ENCODE peak calls at places on chromosomes 13 and 19, in six cellular contexts. One of them, this sample, is unnamed.
A peak's percentile ranks its signal among the peaks of the same experiment; 100 is the strongest.

GRCh38 chr19:21603431-21604153 is 98.2 kb downstream of the ZNF429 start:
- DNase-seq in frontal cortex: no peak
- DNase-seq in WTC11: no peak
- DNase-seq in NCI-H1436 treated with DMSO at 0.1 percent for 48 hours: no peak
- DNase-seq in NCI-H2081: no peak
- DNase-seq in GM03348: no peak
- DNase-seq in this sample: no peak

GRCh38 chr19:17719730-17720486 is 628 bp downstream of the MAP1S start:
- DNase-seq in frontal cortex: peak; percentile 47
- DNase-seq in WTC11: no peak
- DNase-seq in NCI-H1436 treated with DMSO at 0.1 percent for 48 hours: no peak
- DNase-seq in NCI-H2081: peak; percentile 24
- DNase-seq in GM03348: peak; percentile 32
- DNase-seq in this sample: peak; percentile 25

GRCh38 chr13:43325636-43326035 is 302.2 kb downstream of the DNAJC15 start:
- DNase-seq in frontal cortex: no peak
- DNase-seq in WTC11: no peak
- DNase-seq in NCI-H1436 treated with DMSO at 0.1 percent for 48 hours: no peak
- DNase-seq in NCI-H2081: no peak
- DNase-seq in GM03348: no peak
- DNase-seq in this sample: no peak

GRCh38 chr13:49622174-49622946 is 5.9 kb upstream of the ARL11 start:
- DNase-seq in frontal cortex: no peak
- DNase-seq in WTC11: no peak
- DNase-seq in NCI-H1436 treated with DMSO at 0.1 percent for 48 hours: no peak
- DNase-seq in NCI-H2081: no peak
- DNase-seq in GM03348: no peak
- DNase-seq in this sample: no peak

GRCh38 chr13:88958821-88959220 is 1287.7 kb downstream of the SLITRK5 start:
- DNase-seq in frontal cortex: no peak
- DNase-seq in WTC11: no peak
- DNase-seq in NCI-H1436 treated with DMSO at 0.1 percent for 48 hours: no peak
- DNase-seq in NCI-H2081: no peak
- DNase-seq in GM03348: no peak
- DNase-seq in this sample: no peak

GRCh38 chr13:106650690-106651205 is 82.8 kb upstream of the ARGLU1 start:
- DNase-seq in frontal cortex: no peak
- DNase-seq in WTC11: no peak
- DNase-seq in NCI-H1436 treated with DMSO at 0.1 percent for 48 hours: no peak
- DNase-seq in NCI-H2081: no peak
- DNase-seq in GM03348: no peak
- DNase-seq in this sample: no peak

GRCh38 chr13:39575641-39576238 is 27.3 kb downstream of the LHFPL6 start:
- DNase-seq in frontal cortex: no peak
- DNase-seq in WTC11: no peak
- DNase-seq in NCI-H1436 treated with DMSO at 0.1 percent for 48 hours: no peak
- DNase-seq in NCI-H2081: no peak
- DNase-seq in GM03348: no peak
- DNase-seq in this sample: no peak

GRCh38 chr13:94705081-94705751 is 7.1 kb downstream of the SOX21 start:
- DNase-seq in frontal cortex: no peak
- DNase-seq in WTC11: peak; percentile 48
- DNase-seq in NCI-H1436 treated with DMSO at 0.1 percent for 48 hours: no peak
- DNase-seq in NCI-H2081: no peak
- DNase-seq in GM03348: no peak
- DNase-seq in this sample: no peak

GRCh38 chr19:51338563-51339312 is 3.2 kb downstream of the VSIG10L start:
- DNase-seq in frontal cortex: peak; percentile 77
- DNase-seq in WTC11: peak; percentile 91
- DNase-seq in NCI-H1436 treated with DMSO at 0.1 percent for 48 hours: peak; percentile 5
- DNase-seq in NCI-H2081: no peak
- DNase-seq in GM03348: peak; percentile 92
- DNase-seq in this sample: peak; percentile 90